ENCODE peak calls at places on chromosomes 12 and 14, in eight cellular contexts. O is midbrain; E is A172; J is NCI-H748 treated with DMSO at 0.1 percent for 48 hours; W is stimulated activated CD4-positive, alpha-beta T cell treated with anti-CD3 and anti-CD28 coated beads, Interleukin-1b, Interleukin-23, amount 100 ng/mL, for 24 hours; X is Daoy; M is astrocyte of the spinal cord; D is nucleus accumbens. A is an unnamed sample.

GRCh38 chr14:68285421-68286179 is 466.0 kb downstream of the RAD51B start:
- DNase-seq in J (no peak), W (no peak), O (no peak), X (no peak), E (no peak), D (no peak), M (no peak), A (no peak)

GRCh38 chr12:106585862-106586534 is 3.2 kb downstream of the RFX4 start:
- DNase-seq in W (no peak), M (no peak), X (peak), J (peak), E (no peak), O (no peak), D (no peak), A (no peak)

GRCh38 chr12:65327207-65328076 is 49.0 kb downstream of the MSRB3 start:
- DNase-seq in M (peak), O (peak), D (no peak), E (no peak), W (no peak), X (no peak), J (no peak), A (peak)

GRCh38 chr14:37745657-37746056 is 150.2 kb downstream of the TTC6 start:
- DNase-seq in E (no peak), D (no peak), J (no peak), W (no peak), O (no peak), X (no peak), M (no peak), A (no peak)

GRCh38 chr14:61646366-61647101 is 48.8 kb upstream of the HIF1A start:
- DNase-seq in W (no peak), O (no peak), J (no peak), X (no peak), D (no peak), M (no peak), E (no peak), A (no peak)

GRCh38 chr12:66087365-66087943 is 43.1 kb downstream of the LLPH start:
- DNase-seq in D (peak), E (peak), W (peak), O (peak), M (peak), X (peak), J (no peak), A (peak)

GRCh38 chr14:75041613-75042012 is 9.7 kb downstream of the MLH3 start:
- DNase-seq in X (peak), M (no peak), W (no peak), D (no peak), E (peak), O (no peak), J (no peak), A (no peak)

GRCh38 chr12:30296486-30296885 is 399.2 kb downstream of the IPO8 start:
- DNase-seq in D (no peak), M (no peak), W (no peak), X (no peak), E (no peak), J (no peak), O (no peak), A (no peak)

GRCh38 chr14:51176819-51177218 is 63.2 kb upstream of the TMX1 start:
- DNase-seq in E (no peak), W (no peak), J (no peak), X (no peak), D (no peak), O (no peak), M (no peak), A (peak)

GRCh38 chr12:108640802-108641445 is 7.2 kb upstream of the SELPLG start:
- DNase-seq in W (no peak), X (peak), E (peak), J (no peak), D (no peak), O (no peak), M (peak), A (no peak)

GRCh38 chr12:68375701-68376469 is 43.7 kb upstream of the MDM1 start:
- DNase-seq in X (peak), E (no peak), M (peak), O (no peak), W (no peak), J (no peak), D (no peak), A (peak)

GRCh38 chr14:102279688-102280348 is 25.1 kb downstream of the MOK start:
- DNase-seq in O (no peak), X (peak), M (peak), E (peak), J (no peak), W (no peak), D (no peak), A (no peak)

GRCh38 chr14:25400607-25401206 is 350.8 kb upstream of the STXBP6 start:
- DNase-seq in X (peak), M (peak), W (no peak), E (peak), O (peak), J (peak), D (peak), A (peak)

GRCh38 chr14:100078997-100079561 is 13.9 kb downstream of the EVL start:
- DNase-seq in J (no peak), W (no peak), X (peak), E (peak), D (no peak), M (peak), O (no peak), A (peak)

GRCh38 chr12:122116707-122117535 is 38.4 kb downstream of the MLXIP start:
- DNase-seq in J (no peak), X (no peak), D (peak), M (no peak), O (peak), E (no peak), W (no peak), A (peak)

GRCh38 chr14:49770212-49770817 is 2.4 kb downstream of the KLHDC2 start:
- DNase-seq in D (no peak), X (peak), M (peak), W (no peak), O (no peak), E (no peak), J (no peak), A (no peak)

GRCh38 chr14:25411933-25412757 is 362.2 kb upstream of the STXBP6 start:
- DNase-seq in M (peak), O (peak), E (no peak), D (peak), W (no peak), X (peak), J (peak), A (peak)

GRCh38 chr12:62933871-62934798 is 815 bp downstream of the PPM1H start:
- DNase-seq in O (peak), E (peak), W (no peak), X (peak), D (peak), J (peak), M (peak), A (peak)

GRCh38 chr12:123223241-123223668 is 9.7 kb downstream of the MPHOSPH9 start:
- DNase-seq in D (no peak), E (no peak), O (no peak), J (no peak), M (no peak), X (no peak), W (no peak), A (no peak)

GRCh38 chr12:109685574-109686447 is 27.8 kb upstream of the FAM222A start:
- DNase-seq in O (no peak), W (no peak), M (no peak), E (no peak), J (no peak), X (no peak), D (no peak), A (no peak)

A was measured in pons.